ENCODE peak calls at places on chromosomes 4 and X, in five cellular contexts. Q, I, U, K and E are unnamed samples.

GRCh38 chr4:156774422-156774821 is 197.2 kb downstream of the PDGFC start:
- DNase-seq in I (no peak), Q (no peak), K (no peak), U (peak), E (peak)

GRCh38 chrX:152997337-152997736 is 3.4 kb upstream of the PNMA5 start:
- DNase-seq in I (no peak), K (no peak), U (no peak), Q (no peak), E (no peak)

GRCh38 chr4:166078383-166078782 is 205.3 kb downstream of the TLL1 start:
- DNase-seq in K (no peak), U (no peak), Q (no peak), I (no peak), E (peak)

GRCh38 chr4:181597766-181598165 is 645.4 kb upstream of the TENM3 start:
- DNase-seq in Q (no peak), U (no peak), K (no peak), I (no peak), E (no peak)

GRCh38 chr4:174559894-174560293 is 37.6 kb upstream of the HPGD start:
- DNase-seq in U (no peak), I (no peak), Q (no peak), K (peak), E (no peak)

GRCh38 chr4:87465739-87466366 is 43.5 kb downstream of the NUDT9 start:
- DNase-seq in I (peak), K (peak), U (peak), Q (peak), E (peak)

GRCh38 chr4:55125087-55125721 is at the start of gene KDR:
- DNase-seq in I (no peak), U (peak), Q (peak), K (peak), E (peak)

GRCh38 chr4:8295471-8295870 is 25.9 kb downstream of the HTRA3 start:
- DNase-seq in K (no peak), Q (no peak), I (no peak), U (no peak), E (no peak)

GRCh38 chr4:139872274-139872673 is 206.7 kb downstream of the MGST2 start:
- DNase-seq in U (peak), K (no peak), Q (no peak), I (no peak), E (peak)

GRCh38 chr4:153159728-153160221 is 44.5 kb upstream of the TRIM2 start:
- DNase-seq in K (no peak), Q (no peak), U (peak), I (no peak), E (peak)

GRCh38 chrX:129058405-129058804 is 464.9 kb downstream of the SMARCA1 start:
- DNase-seq in Q (no peak), I (no peak), K (no peak), U (no peak), E (no peak)

GRCh38 chr4:108635070-108635655 is 14.8 kb downstream of the RPL34 start:
- DNase-seq in K (no peak), U (peak), I (no peak), Q (no peak), E (no peak)

GRCh38 chr4:94341468-94341867 is 1.2 kb downstream of the HPGDS start:
- DNase-seq in K (no peak), U (peak), I (no peak), Q (no peak), E (no peak)

GRCh38 chr4:151934766-151935165 is 174.0 kb upstream of the GATB start:
- DNase-seq in K (no peak), Q (no peak), U (no peak), I (no peak), E (no peak)

GRCh38 chrX:120517936-120518335 is 42.8 kb downstream of the CUL4B start:
- DNase-seq in Q (no peak), I (no peak), K (no peak), U (peak), E (peak)

GRCh38 chr4:24578364-24578763 is 6.0 kb downstream of the DHX15 start:
- DNase-seq in I (no peak), K (no peak), Q (no peak), U (no peak), E (no peak)

GRCh38 chr4:25531272-25531671 is 124.4 kb upstream of the SLC34A2 start:
- DNase-seq in K (no peak), U (peak), Q (no peak), I (no peak), E (peak)

GRCh38 chr4:6999172-7000086 is 43.7 kb upstream of the TADA2B start:
- DNase-seq in U (no peak), I (no peak), Q (no peak), K (no peak), E (peak)

GRCh38 chrX:154016366-154017076 is 3.2 kb downstream of the IRAK1 start:
- DNase-seq in U (no peak), Q (no peak), K (no peak), I (no peak), E (no peak)

GRCh38 chr4:79044260-79044659 is 105.0 kb upstream of the PAQR3 start:
- DNase-seq in U (no peak), K (no peak), I (no peak), Q (no peak), E (no peak)

GRCh38 chr4:8737075-8737474 is 134.6 kb downstream of the HMX1 start:
- DNase-seq in U (no peak), Q (no peak), K (no peak), I (no peak), E (no peak)

DNA sequence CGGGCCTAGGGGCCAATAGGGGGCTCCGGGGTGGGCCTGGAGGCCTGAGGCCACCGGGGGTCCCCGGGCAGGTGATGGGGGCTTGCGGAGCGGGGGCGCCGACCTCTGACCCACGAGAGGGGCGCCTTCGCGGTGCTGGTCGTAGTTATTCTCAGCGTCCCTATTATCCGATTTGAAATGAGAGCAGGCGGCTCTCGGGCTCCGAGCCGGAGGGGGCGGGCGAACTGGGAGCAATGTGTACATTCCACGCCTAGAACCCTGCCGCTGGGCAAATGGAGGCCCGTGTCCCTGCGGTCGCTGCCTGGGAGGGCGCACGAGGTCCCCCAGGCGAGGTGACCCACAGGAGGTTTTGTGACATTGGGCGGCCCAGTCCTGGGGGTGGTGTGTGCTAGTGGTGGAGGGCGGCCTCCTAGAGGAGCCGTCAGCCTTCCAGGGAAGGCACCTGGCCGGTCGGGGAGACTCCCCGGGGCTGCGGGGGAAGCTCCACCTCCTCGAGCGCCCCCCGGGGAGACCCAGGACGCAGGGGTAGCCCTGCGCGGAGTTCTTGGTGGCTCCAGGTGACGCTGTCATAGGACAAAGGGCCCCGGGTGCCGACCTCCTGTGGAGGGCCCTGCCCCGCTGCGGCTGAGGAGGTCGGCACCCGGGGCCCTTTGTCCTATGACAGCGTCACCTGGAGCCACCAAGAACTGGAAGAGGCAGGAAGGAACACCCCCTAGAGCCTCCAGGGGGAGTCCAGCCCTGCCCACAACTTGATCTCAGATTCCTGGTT is 102.6 kb upstream of the PRKX start:
- DNase-seq in I (peak), Q (peak), K (peak), U (peak), E (peak)
- TF ChIP-seq EZH2phosphoT487 in I (no peak), Q (no peak), K (no peak), U (no peak), E (no peak)

GRCh38 chr4:137650051-137650450 is 117.8 kb upstream of the PCDH18 start:
- DNase-seq in Q (no peak), I (no peak), U (no peak), K (no peak), E (peak)
- TF ChIP-seq EZH2phosphoT487 in Q (no peak), I (no peak), U (no peak), K (no peak), E (no peak)

DNA sequence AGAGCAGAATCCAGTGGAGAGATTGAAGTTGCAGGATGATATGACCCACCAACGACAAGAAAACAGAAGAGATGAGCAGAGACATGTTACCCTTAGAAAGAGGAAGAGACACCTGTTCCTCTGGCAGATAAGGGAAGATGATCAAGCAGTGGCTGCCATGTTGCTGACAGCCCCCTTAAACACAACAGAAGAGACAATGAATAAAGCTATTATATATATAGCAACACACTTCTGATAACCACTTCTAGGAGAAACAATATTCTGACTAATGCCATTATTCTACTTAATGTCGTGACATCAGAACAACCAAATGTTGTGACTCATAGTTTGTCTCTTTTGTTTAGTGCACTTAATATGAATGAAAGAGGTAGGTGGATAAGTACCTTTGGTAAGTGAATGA is 44.9 kb downstream of the SH3RF1 start:
- DNase-seq in Q (no peak), U (peak), I (no peak), K (no peak), E (peak)
- TF ChIP-seq EZH2phosphoT487 in Q (no peak), U (no peak), I (no peak), K (no peak), E (no peak)

GRCh38 chrX:130775849-130776248 is 127.2 kb downstream of the ENOX2 start:
- DNase-seq in Q (no peak), U (no peak), K (no peak), I (no peak), E (no peak)

DNA sequence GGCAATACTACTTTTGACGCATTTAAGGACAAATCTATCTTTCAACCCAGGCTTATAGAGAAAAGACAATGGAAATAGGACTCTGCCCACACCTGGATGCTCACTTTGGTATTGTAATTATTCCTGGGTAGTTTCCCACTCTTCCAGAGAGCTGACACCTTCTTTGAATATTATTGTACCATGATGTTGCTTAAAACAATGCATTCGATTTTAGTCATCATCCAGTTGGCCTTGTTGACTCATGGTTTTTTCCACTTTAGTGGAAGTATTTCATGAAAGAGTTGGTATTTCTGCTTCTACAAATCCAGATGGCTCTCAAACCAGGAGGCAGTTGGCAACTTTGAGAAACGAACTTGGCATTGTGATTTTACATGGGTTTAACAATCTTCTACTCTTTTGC is 124.2 kb downstream of the ENOX2 start:
- DNase-seq in Q (no peak), I (no peak), K (no peak), U (peak), E (no peak)
- TF ChIP-seq EZH2phosphoT487 in Q (no peak), I (no peak), K (no peak), U (no peak), E (no peak)

GRCh38 chrX:134883134-134883700 is 107.6 kb upstream of the SMIM10 start:
- DNase-seq in I (no peak), U (no peak), K (no peak), Q (no peak), E (peak)
- TF ChIP-seq EZH2phosphoT487 in I (no peak), U (no peak), K (no peak), Q (no peak), E (no peak)

GRCh38 chr4:10460313-10461047 is 3.3 kb upstream of the ZNF518B start:
- DNase-seq in U (no peak), K (no peak), I (no peak), Q (no peak), E (no peak)

GRCh38 chr4:10459305-10459704 is 2.1 kb upstream of the ZNF518B start:
- DNase-seq in K (no peak), U (no peak), Q (no peak), I (no peak), E (no peak)

GRCh38 chr4:10462876-10463275 is 5.7 kb upstream of the ZNF518B start:
- DNase-seq in U (no peak), K (no peak), I (no peak), Q (no peak), E (no peak)

GRCh38 chr4:10461850-10462400 is 4.7 kb upstream of the ZNF518B start:
- DNase-seq in K (no peak), Q (no peak), U (no peak), I (no peak), E (no peak)

GRCh38 chr4:10461091-10461849 is 4.0 kb upstream of the ZNF518B start:
- DNase-seq in U (peak), K (peak), Q (peak), I (peak), E (no peak)
- TF ChIP-seq EZH2phosphoT487 in U (no peak), K (peak), Q (no peak), I (no peak), E (no peak)

GRCh38 chrX:308821-309520 is 9.6 kb downstream of the GTPBP6 start:
- DNase-seq in U (no peak), I (no peak), Q (no peak), K (no peak), E (no peak)
- TF ChIP-seq EZH2phosphoT487 in U (no peak), I (no peak), Q (no peak), K (no peak), E (no peak)

GRCh38 chrX:137166591-137166990 is 132.8 kb upstream of the GPR101 start:
- DNase-seq in Q (peak), K (peak), I (peak), U (no peak), E (peak)
- TF ChIP-seq EZH2phosphoT487 in Q (no peak), K (no peak), I (no peak), U (no peak), E (no peak)

GRCh38 chr4:16198271-16198670 is 28.0 kb downstream of the TAPT1 start:
- DNase-seq in Q (no peak), U (no peak), I (no peak), K (no peak), E (no peak)

GRCh38 chr4:16195209-16195608 is 31.1 kb downstream of the TAPT1 start:
- DNase-seq in I (no peak), Q (no peak), U (no peak), K (no peak), E (no peak)

GRCh38 chr4:16197842-16198241 is 28.4 kb downstream of the TAPT1 start:
- DNase-seq in Q (no peak), U (peak), I (no peak), K (no peak), E (no peak)

GRCh38 chr4:16199132-16199531 is 27.1 kb downstream of the TAPT1 start:
- DNase-seq in K (peak), U (peak), Q (peak), I (peak), E (peak)

DNA sequence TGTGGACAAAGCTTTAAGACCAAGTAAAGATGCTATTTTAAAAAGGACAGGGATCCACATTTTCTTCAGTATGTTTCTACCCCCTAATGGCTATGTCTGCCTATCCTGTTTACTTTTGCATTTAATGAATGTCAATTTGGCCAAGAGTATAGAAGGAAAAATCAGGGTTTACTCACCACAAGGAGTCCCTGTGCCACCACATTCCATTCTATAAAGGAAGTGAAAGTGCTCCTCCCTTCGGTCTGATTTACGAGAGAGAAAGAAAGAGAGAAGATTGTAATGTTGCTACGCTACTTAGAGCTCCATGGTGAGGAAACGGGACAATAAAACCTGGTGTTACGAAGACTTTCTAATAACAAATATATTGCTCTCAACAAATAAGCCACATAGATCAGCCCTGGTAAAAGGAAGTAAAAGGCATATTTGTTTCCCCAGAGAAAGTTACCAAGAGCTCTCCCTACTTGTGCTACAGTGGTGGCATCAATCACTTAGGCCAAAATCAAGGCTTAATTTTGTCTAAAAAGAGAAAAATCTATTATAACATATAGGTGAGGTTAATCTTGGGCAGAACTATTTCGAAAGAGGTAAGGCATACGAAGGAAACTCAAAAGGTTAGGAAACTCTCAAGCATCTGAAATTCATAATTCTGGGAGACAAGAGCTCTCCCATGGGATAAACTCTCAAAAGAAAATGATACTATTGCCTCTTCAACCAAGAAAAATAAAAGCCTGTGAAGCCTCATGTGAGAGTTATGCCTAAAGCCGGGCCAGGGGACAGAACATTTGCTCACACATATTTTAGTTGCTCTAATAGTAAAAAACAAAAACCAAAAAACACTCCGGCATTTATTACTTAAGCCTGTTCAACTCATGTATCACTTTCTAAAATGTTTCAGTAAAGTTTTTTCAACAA is 29.5 kb downstream of the TAPT1 start:
- DNase-seq in U (peak), Q (no peak), K (peak), I (no peak), E (peak)
- TF ChIP-seq EZH2phosphoT487 in U (no peak), Q (no peak), K (no peak), I (no peak), E (no peak)